ENCODE peak calls at places on chromosomes 12 and 14, in five cellular contexts. E is fibroblast of lung, X is choroid plexus epithelial cell, Y is hepatocyte, F is cardiac muscle cell. I is an unnamed sample.

GRCh38 chr12:12983420-12984035 is 16.5 kb downstream of the HEBP1 start:
- DNase-seq in E (peak), X (peak), Y (peak), F (peak), I (no peak)

GRCh38 chr14:100305446-100306255 is 593 bp downstream of the SLC25A29 start:
- DNase-seq in E (peak), X (no peak), Y (peak), F (no peak), I (no peak)

GRCh38 chr12:125861299-125862281 is 796.4 kb downstream of the AACS start:
- DNase-seq in E (peak), X (no peak), Y (no peak), F (no peak), I (no peak)

GRCh38 chr12:40733871-40734270 is 41.6 kb downstream of the CNTN1 start:
- DNase-seq in E (no peak), X (no peak), Y (no peak), F (no peak), I (no peak)

GRCh38 chr14:24167527-24168114 is 4.3 kb upstream of the REC8 start:
- DNase-seq in E (no peak), X (no peak), Y (no peak), F (no peak), I (no peak)

GRCh38 chr12:15763336-15763735 is 25.9 kb downstream of the EPS8 start:
- DNase-seq in E (no peak), X (no peak), Y (no peak), F (no peak), I (no peak)

GRCh38 chr12:29611906-29612305 is 114.4 kb upstream of the OVCH1 start:
- DNase-seq in E (peak), X (peak), Y (no peak), F (peak), I (no peak)

GRCh38 chr12:107404981-107405380 is 280.6 kb upstream of the PWP1 start:
- DNase-seq in E (peak), X (peak), Y (peak), F (peak), I (no peak)

GRCh38 chr14:103561381-103562134 is 899 bp downstream of the BAG5 start:
- DNase-seq in E (peak), X (peak), Y (peak), F (peak), I (no peak)

GRCh38 chr14:37594238-37594915 is 672 bp downstream of the FOXA1 start:
- DNase-seq in E (peak), X (peak), Y (peak), F (peak), I (peak)

GRCh38 chr12:174596-174995 is 39.4 kb downstream of the SLC6A12 start:
- DNase-seq in E (no peak), X (no peak), Y (no peak), F (no peak), I (no peak)

GRCh38 chr12:176321-177181 is 37.4 kb downstream of the SLC6A12 start:
- DNase-seq in E (peak), X (peak), Y (peak), F (peak), I (no peak)

GRCh38 chr12:175250-175649 is 38.7 kb downstream of the SLC6A12 start:
- DNase-seq in E (peak), X (peak), Y (no peak), F (peak), I (no peak)

GRCh38 chr12:177336-177979 is 36.5 kb downstream of the SLC6A12 start:
- DNase-seq in E (no peak), X (no peak), Y (no peak), F (no peak), I (no peak)

GRCh38 chr12:175759-176158 is 38.2 kb downstream of the SLC6A12 start:
- DNase-seq in E (no peak), X (no peak), Y (no peak), F (no peak), I (no peak)
- H3K4me3 ChIP-seq in E (no peak), X (no peak), Y (no peak), F (no peak), I (no peak)

GRCh38 chr12:111408686-111409402 is 3.1 kb downstream of the SH2B3 start:
- DNase-seq in E (no peak), X (no peak), Y (no peak), F (no peak), I (no peak)
- H3K4me3 ChIP-seq in E (no peak), X (peak), Y (no peak), F (no peak), I (no peak)

GRCh38 chr14:104690861-104691455 is 1.5 kb downstream of the INF2 start:
- DNase-seq in E (no peak), X (no peak), Y (no peak), F (no peak), I (no peak)
- H3K4me3 ChIP-seq in E (peak), X (peak), Y (peak), F (peak), I (peak)

DNA sequence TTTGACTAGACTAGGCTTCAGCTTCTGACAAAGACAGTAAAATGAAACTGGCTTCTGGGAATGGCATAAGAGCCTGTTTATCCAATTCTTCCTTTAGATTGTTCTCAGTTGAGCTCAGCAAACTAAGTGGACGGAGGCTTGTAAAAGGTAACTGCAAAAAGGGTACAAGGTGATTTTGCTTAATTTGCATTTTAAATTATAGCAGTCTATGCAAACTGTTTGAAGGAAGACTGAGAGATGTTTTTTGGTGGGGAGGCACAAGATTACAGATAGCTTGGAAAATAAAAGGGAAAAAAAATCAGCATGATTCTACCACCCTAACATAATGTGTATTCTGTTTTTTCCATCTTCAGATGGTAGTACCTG is 5.0 kb downstream of the SUSD6 start:
- DNase-seq in E (no peak), X (no peak), Y (no peak), F (no peak), I (no peak)
- H3K4me3 ChIP-seq in E (no peak), X (peak), Y (peak), F (no peak), I (no peak)

DNA sequence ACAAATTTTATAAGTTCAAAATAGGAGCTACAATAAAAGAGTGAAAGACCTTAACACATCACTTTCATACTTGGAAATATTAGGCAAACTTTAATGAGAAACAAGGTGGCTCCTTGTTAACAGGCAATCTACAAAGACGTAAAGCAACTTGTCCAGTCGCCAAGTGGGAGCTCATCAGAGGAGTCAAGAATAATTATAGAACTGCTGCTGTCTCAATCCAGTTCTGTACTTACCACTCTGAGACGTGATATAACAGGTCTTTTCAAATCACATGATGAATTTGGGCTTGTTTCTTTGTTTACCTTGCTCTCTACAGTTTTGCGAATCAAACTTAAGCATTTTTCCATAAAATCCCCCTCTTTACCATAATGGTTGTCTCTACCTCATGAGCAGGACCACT is 3.6 kb downstream of the YBX3 start:
- DNase-seq in E (peak), X (no peak), Y (no peak), F (peak), I (no peak)
- H3K4me3 ChIP-seq in E (no peak), X (no peak), Y (no peak), F (no peak), I (no peak)

GRCh38 chr14:27181304-27181703 is 583.5 kb upstream of the NOVA1 start:
- DNase-seq in E (no peak), X (no peak), Y (no peak), F (no peak), I (no peak)

GRCh38 chr14:27184371-27184901 is 586.6 kb upstream of the NOVA1 start:
- DNase-seq in E (peak), X (peak), Y (no peak), F (no peak), I (no peak)

GRCh38 chr14:27190286-27190685 is 592.5 kb upstream of the NOVA1 start:
- DNase-seq in E (no peak), X (no peak), Y (no peak), F (no peak), I (no peak)

GRCh38 chr14:27186048-27186447 is 588.2 kb upstream of the NOVA1 start:
- DNase-seq in E (no peak), X (no peak), Y (no peak), F (no peak), I (no peak)
- H3K4me3 ChIP-seq in E (no peak), X (no peak), Y (no peak), F (no peak), I (no peak)

GRCh38 chr14:75069021-75069810 is at the start of gene ZC2HC1C:
- DNase-seq in E (peak), X (peak), Y (peak), F (peak), I (peak)
- H3K4me3 ChIP-seq in E (peak), X (peak), Y (peak), F (peak), I (peak)

DNA sequence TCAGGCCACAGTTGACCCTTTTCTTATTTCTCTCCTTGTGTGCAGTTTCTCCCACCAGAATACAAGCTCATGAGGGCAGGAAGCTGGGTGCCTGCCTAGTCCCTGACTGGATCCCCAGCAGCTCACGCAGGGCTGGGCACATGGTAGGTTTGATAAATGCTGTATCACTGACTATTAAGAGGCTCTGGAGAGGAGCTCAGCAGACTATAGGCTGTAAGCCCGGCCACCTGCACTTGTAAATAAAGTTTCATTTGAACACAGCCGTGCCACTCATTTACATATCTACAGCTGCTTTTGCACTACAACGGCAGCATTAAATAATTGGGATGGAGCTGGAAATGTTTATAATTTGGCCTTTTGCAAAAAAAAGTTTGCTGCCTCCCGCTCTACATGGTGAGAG is 32.0 kb downstream of the CHGA start:
- DNase-seq in E (no peak), X (no peak), Y (no peak), F (no peak), I (no peak)
- H3K4me3 ChIP-seq in E (no peak), X (no peak), Y (no peak), F (no peak), I (no peak)

DNA sequence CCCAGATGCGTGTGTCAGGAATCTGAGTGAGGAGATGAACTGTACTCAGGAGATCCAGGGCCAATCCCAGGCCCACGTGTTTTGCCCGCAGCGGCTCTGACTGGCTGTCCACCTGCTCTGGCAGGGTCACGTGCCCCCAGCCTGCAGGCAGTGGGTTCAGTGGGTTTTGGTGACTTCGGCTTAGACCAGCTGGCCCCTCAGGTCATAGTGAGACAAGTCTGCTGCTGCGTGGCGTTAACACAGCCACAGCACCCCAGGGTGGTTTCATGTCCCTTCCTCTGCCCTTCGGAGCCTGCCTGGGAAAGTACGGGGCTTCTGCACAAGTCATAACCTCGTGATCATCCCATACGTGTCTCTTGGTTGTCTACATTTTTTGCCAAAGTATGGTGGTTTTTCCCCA is 2.6 kb downstream of the FBRSL1 start:
- DNase-seq in E (no peak), X (no peak), Y (no peak), F (no peak), I (no peak)
- H3K4me3 ChIP-seq in E (no peak), X (no peak), Y (no peak), F (no peak), I (peak)